ENCODE peak calls at places on chromosomes 2 and 18, in six cellular contexts. M is adrenal gland, J is HCT116, A is Peyer's patch, W is psoas muscle, N is heart right ventricle. L is an unnamed sample.

GRCh38 chr2:118689874-118690273 is 157.6 kb downstream of the EN1 start:
- DNase-seq in A (no peak), N (no peak), W (no peak), J (no peak), M (no peak), L (no peak)

GRCh38 chr2:17079262-17079661 is 413.6 kb upstream of the CYRIA start:
- DNase-seq in M (no peak), N (no peak), A (no peak), J (no peak), W (no peak), L (no peak)

GRCh38 chr2:149049142-149049541 is 10.6 kb downstream of the LYPD6B start:
- DNase-seq in W (no peak), J (no peak), N (no peak), M (no peak), A (no peak), L (no peak)

GRCh38 chr2:63300835-63301234 is 250.2 kb downstream of the OTX1 start:
- DNase-seq in N (no peak), W (no peak), A (no peak), J (peak; percentile 33), M (no peak), L (peak; percentile 48)

GRCh38 chr2:8569332-8569930 is 112.4 kb upstream of the ID2 start:
- DNase-seq in A (peak; percentile 34), N (no peak), J (no peak), M (no peak), W (no peak), L (no peak)

GRCh38 chr2:224039770-224040088 is 643 bp upstream of the SERPINE2 start:
- DNase-seq in J (no peak), M (no peak), A (no peak), N (no peak), W (no peak), L (no peak)

GRCh38 chr2:228283491-228284171 is 102.1 kb upstream of the SPHKAP start:
- DNase-seq in M (peak; percentile 20), N (no peak), A (no peak), W (no peak), J (no peak), L (no peak)

GRCh38 chr2:177397501-177398289 is 5.1 kb downstream of the AGPS start:
- DNase-seq in M (no peak), J (no peak), N (no peak), A (no peak), W (no peak), L (no peak)

GRCh38 chr2:45826476-45826875 is 175.0 kb downstream of the PRKCE start:
- DNase-seq in N (no peak), A (no peak), J (no peak), W (no peak), M (no peak), L (no peak)

GRCh38 chr2:133660511-133660910 is 92.2 kb upstream of the NCKAP5 start:
- DNase-seq in W (no peak), N (no peak), M (no peak), J (no peak), A (no peak), L (no peak)

GRCh38 chr2:223457301-223457700 is 144.9 kb downstream of the SCG2 start:
- DNase-seq in W (no peak), N (no peak), M (no peak), A (no peak), J (no peak), L (no peak)

GRCh38 chr2:116716444-116716843 is 1098.0 kb upstream of the DDX18 start:
- DNase-seq in W (no peak), J (no peak), N (no peak), M (no peak), A (no peak), L (no peak)

GRCh38 chr2:161078211-161078539 is 82.1 kb upstream of the TANK start:
- DNase-seq in J (no peak), A (no peak), M (no peak), N (no peak), W (no peak), L (no peak)

GRCh38 chr18:32425466-32425865 is 45.2 kb downstream of the GAREM1 start:
- DNase-seq in N (no peak), W (no peak), J (no peak), M (no peak), A (no peak), L (no peak)

GRCh38 chr2:196278491-196278911 is 107.1 kb upstream of the STK17B start:
- DNase-seq in M (no peak), N (no peak), W (peak; percentile 18), A (no peak), J (no peak), L (no peak)

GRCh38 chr2:188944442-188944841 is 29.7 kb upstream of the COL3A1 start:
- DNase-seq in W (no peak), A (no peak), M (no peak), N (no peak), J (no peak), L (no peak)

GRCh38 chr2:128746356-128746755 is 427.7 kb upstream of the HS6ST1 start:
- DNase-seq in W (no peak), J (no peak), N (no peak), M (peak; percentile 74), A (no peak), L (no peak)

GRCh38 chr18:46868171-46868921 is 49.0 kb downstream of the PIAS2 start:
- DNase-seq in N (no peak), M (no peak), J (no peak), W (no peak), A (no peak), L (peak; percentile 54)

GRCh38 chr2:144519934-144520717 is at the start of gene ZEB2:
- DNase-seq in J (peak; percentile 19), N (peak; percentile 27), A (no peak), M (peak; percentile 75), W (peak; percentile 67), L (peak; percentile 68)

GRCh38 chr18:8448091-8448490 is 161.1 kb upstream of the RAB12 start:
- DNase-seq in N (no peak), A (no peak), J (no peak), W (no peak), M (no peak), L (no peak)

DNA sequence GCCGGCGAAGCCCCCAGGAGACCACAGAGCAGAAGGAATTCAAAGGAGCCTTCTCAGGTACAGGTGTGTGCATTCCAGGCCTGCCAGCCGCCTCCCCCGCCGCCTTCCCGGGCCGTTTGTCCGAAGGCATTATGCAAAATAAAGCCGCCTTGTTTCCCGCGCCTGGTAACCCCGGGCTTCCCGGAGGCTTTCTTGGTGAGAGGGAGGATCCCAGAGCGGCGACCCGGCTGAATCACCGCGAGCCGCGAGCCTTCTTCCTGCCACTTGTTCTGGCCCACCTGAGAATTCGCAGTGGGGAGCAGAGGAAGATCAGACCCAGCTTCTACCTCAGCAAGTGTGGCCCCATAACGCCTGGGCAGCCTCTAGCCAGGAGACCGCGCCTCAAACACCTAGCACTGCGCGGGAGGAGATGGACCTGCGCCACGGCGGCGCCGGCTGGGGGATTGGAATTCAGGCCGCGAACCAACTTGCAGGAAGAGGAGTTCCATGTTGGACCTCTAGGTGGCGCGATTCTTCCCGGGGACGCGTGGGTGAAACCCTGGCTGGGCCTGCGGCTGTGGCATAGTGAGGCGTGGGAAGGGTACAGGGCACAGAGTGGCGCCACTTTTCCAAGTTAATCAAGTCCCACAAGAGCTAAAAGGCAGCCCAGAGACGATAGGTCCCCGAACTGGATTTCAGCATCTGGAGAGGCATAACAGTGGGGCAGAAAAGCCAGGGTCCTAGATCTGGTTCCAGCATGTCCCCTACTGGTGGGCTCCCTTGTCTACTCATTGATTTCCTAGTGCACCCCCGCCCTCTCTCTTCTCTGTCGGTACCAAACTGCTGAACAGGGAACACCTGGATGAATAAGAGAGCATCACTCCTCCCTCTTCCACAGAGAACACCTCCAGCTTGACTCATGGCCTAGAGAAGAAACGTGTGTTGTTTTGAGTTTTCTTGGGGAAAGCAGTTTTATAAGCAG is 101.6 kb downstream of the FOXI3 start:
- DNase-seq in A (peak; percentile 56), M (peak; percentile 59), N (peak; percentile 32), W (no peak), J (peak; percentile 65), L (peak; percentile 97)
- H3K27me3 ChIP-seq in A (peaks cover 5% of the 10 kb centered on the region), M (no peaks in the 10 kb centered on the region), N (no peaks in the 10 kb centered on the region), W (peaks cover 36% of the 10 kb centered on the region), J (no peaks in the 10 kb centered on the region), L (peaks cover 29% of the 10 kb centered on the region)

DNA sequence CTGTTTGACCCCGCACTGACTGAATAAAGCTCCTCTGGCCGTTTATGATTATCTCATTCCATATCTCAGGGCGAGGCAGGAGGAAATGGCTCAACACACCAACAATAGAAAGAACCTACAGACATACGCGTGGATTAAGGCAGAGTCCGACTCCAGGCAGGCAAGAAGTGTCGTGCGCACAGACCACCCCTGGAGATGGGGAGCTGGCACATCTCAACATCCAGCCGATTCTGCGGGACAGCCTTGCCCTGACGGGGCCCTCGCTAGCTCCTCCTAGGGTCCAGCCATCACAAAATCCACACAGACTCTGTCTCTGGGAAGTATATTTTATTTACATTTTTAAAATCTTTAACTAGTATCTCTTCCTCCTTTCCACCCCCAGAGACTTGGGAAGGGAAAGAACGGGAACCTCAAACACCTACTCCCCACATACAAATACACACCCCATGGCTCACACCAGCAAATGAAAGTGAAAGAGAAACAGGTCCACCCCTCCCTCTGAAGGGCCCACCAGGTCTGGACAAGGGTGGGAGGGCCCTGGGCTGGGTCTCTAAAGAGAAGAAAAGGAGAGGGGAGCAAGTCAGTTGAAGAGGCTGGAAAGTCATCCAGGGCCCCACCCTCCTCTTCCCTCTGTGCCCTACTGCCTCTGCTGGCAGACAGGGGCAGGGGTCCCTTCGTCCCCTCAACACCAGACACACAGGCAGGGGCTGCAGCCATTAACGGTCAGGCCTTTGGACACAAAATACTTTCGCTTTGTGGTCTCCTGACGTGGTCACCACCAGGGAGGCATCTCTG is 3.2 kb downstream of the GPBAR1 start:
- DNase-seq in A (peak; percentile 64), J (no peak), M (no peak), W (peak; percentile 46), N (no peak), L (no peak)
- H3K4me1 ChIP-seq in A (peaks cover 75% of the 10 kb centered on the region), J (no peaks in the 10 kb centered on the region), M (peaks cover 20% of the 10 kb centered on the region), W (peaks cover 19% of the 10 kb centered on the region), N (peaks cover 67% of the 10 kb centered on the region), L (no peaks in the 10 kb centered on the region)

DNA sequence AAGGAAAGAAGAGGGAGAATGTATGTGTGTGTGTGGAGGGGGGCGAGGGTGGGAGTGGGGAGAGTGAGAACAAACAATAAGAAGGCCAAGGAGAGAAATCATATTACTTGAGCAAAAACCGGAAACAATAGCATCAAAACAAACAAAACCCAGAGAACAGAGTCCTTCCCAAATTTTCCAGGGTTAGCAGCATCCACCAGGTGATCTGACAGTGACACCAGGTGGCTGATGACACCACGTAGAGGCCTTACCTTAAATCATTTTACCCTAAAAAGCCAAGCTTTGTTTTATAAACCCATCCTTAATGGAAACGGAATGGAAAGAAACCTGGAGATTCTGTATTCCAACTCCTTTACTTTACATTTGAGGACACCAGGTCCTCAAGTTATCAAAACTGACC is 42.9 kb downstream of the CDCA7 start:
- DNase-seq in N (no peak), M (no peak), W (no peak), A (no peak), J (peak; percentile 15), L (peak; percentile 64)
- TF ChIP-seq CTCF in N (no peak), M (no peak), W (no peak), A (no peak), J (peak; percentile 59), L (peak; percentile 72)

DNA sequence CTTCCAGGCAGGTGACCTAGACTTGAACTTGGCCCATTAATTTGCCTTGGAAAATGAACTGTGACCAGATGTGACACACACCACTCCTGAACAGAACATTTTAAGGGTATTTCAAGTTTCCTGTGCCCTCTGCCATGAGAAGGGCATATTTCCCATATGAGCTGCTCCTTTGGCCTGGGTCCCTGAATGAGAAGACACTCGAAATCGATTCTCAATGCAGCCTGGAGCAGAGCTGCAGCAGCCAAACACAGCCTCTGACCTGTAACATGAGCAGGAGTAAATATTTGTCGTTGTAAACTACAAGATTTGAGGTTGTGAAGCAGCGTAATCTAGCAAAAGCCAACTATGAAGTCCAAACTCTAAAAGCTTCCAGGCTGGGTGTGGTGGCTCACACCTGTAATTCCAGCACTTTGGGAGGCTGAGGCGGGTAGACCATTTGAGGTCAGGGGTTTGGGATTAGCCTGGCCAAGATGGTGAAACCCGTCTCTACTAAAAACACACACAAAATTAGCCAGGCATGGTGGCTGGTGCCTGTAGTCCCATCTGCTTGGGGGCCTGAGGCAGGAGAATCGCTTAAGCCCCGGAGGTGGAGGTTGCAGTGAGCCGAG is 30.1 kb upstream of the SOS1 start:
- DNase-seq in M (no peak), W (no peak), J (no peak), A (no peak), N (no peak), L (no peak)
- H3K27me3 ChIP-seq in M (no peaks in the 10 kb centered on the region), W (no peaks in the 10 kb centered on the region), J (no peaks in the 10 kb centered on the region), A (no peaks in the 10 kb centered on the region), N (no peaks in the 10 kb centered on the region), L (no peaks in the 10 kb centered on the region)

L was measured in endodermal cell.